ENCODE peak calls at places on chromosomes 16 and 17, in five cellular contexts. P, N, V, Z and B are unnamed samples.

GRCh38 chr16:75648265-75649076 is 898 bp downstream of the TERF2IP start:
- DNase-seq in P (peak; percentile 77), N (no peak), V (peak; percentile 63), Z (peak; percentile 72), B (peak; percentile 92)

GRCh38 chr17:80874866-80875445 is 116.7 kb upstream of the CHMP6 start:
- DNase-seq in P (no peak), N (no peak), V (no peak), Z (no peak), B (no peak)

GRCh38 chr17:14061666-14062560 is 7.4 kb upstream of the COX10 start:
- DNase-seq in P (no peak), N (no peak), V (no peak), Z (no peak), B (no peak)

GRCh38 chr16:5634781-5635180 is 537.2 kb upstream of the EEF2KMT start:
- DNase-seq in P (no peak), N (no peak), V (no peak), Z (peak; percentile 66), B (no peak)

GRCh38 chr17:41010421-41010820 is 1.5 kb upstream of the KRTAP3-1 start:
- DNase-seq in P (no peak), N (no peak), V (no peak), Z (no peak), B (no peak)

GRCh38 chr16:3645504-3646347 is 8.8 kb upstream of the DNASE1 start:
- DNase-seq in P (no peak), N (no peak), V (no peak), Z (peak; percentile 13), B (peak; percentile 70)

GRCh38 chr17:30905742-30906100 is 317 bp downstream of the TEFM start:
- DNase-seq in P (no peak), N (no peak), V (no peak), Z (peak; percentile 50), B (no peak)

GRCh38 chr17:9880582-9880999 is 24.5 kb downstream of the RCVRN start:
- DNase-seq in P (peak; percentile 80), N (peak; percentile 1), V (no peak), Z (no peak), B (no peak)

GRCh38 chr16:62077998-62078397 is 41.8 kb upstream of the CDH8 start:
- DNase-seq in P (peak; percentile 33), N (no peak), V (no peak), Z (no peak), B (peak; percentile 72)

GRCh38 chr17:17161759-17162158 is 44.4 kb downstream of the PLD6 start:
- DNase-seq in P (no peak), N (no peak), V (no peak), Z (no peak), B (no peak)

GRCh38 chr17:17416400-17417360 is 60.1 kb upstream of the MED9 start:
- DNase-seq in P (peak; percentile 81), N (no peak), V (peak; percentile 92), Z (peak; percentile 20), B (no peak)

GRCh38 chr17:62179525-62180161 is 114.6 kb upstream of the MED13 start:
- DNase-seq in P (peak; percentile 92), N (no peak), V (peak; percentile 52), Z (peak; percentile 40), B (no peak)

GRCh38 chr17:27807567-27808470 is 7.5 kb upstream of the NOS2 start:
- DNase-seq in P (no peak), N (peak; percentile 83), V (no peak), Z (no peak), B (no peak)

GRCh38 chr17:79042421-79043190 is 18.6 kb downstream of the C1QTNF1 start:
- DNase-seq in P (peak; percentile 77), N (no peak), V (peak; percentile 49), Z (peak; percentile 68), B (peak; percentile 94)

GRCh38 chr16:81500833-81501521 is 56.4 kb downstream of the CMIP start:
- DNase-seq in P (no peak), N (no peak), V (no peak), Z (no peak), B (no peak)

GRCh38 chr16:10847166-10847565 is 28.6 kb upstream of the TVP23A start:
- DNase-seq in P (no peak), N (no peak), V (no peak), Z (no peak), B (no peak)

GRCh38 chr16:14007460-14007859 is 63.7 kb upstream of the MRTFB start:
- DNase-seq in P (peak; percentile 43), N (peak; percentile 62), V (no peak), Z (no peak), B (no peak)

GRCh38 chr16:75372236-75372856 is 61.0 kb downstream of the CFDP1 start:
- DNase-seq in P (no peak), N (no peak), V (no peak), Z (no peak), B (no peak)

GRCh38 chr17:49944451-49944850 is 24.5 kb upstream of the DLX4 start:
- DNase-seq in P (no peak), N (no peak), V (no peak), Z (no peak), B (no peak)

GRCh38 chr17:1060991-1061390 is 64.1 kb downstream of the TIMM22 start:
- DNase-seq in P (peak; percentile 78), N (no peak), V (no peak), Z (no peak), B (no peak)

GRCh38 chr17:79116575-79117368 is 42.1 kb downstream of the ENGASE start:
- DNase-seq in P (no peak), N (no peak), V (no peak), Z (peak; percentile 37), B (no peak)

GRCh38 chr17:81057079-81057730 is 22.3 kb downstream of the BAIAP2 start:
- DNase-seq in P (peak; percentile 31), N (no peak), V (no peak), Z (peak; percentile 90), B (no peak)

GRCh38 chr17:309361-309888 is 43.2 kb downstream of the RPH3AL start:
- DNase-seq in P (peak; percentile 57), N (no peak), V (peak; percentile 53), Z (peak; percentile 77), B (peak; percentile 82)

GRCh38 chr16:79210629-79211028 is 389.9 kb downstream of the MAF start:
- DNase-seq in P (no peak), N (no peak), V (no peak), Z (no peak), B (no peak)

GRCh38 chr17:2151634-2152033 is 96.7 kb downstream of the HIC1 start:
- DNase-seq in P (no peak), N (no peak), V (no peak), Z (no peak), B (no peak)

GRCh38 chr17:9192010-9192409 is 170.7 kb downstream of the NTN1 start:
- DNase-seq in P (no peak), N (no peak), V (no peak), Z (no peak), B (no peak)

GRCh38 chr16:4505356-4506153 is 29.4 kb downstream of the HMOX2 start:
- DNase-seq in P (no peak), N (peak; percentile 70), V (no peak), Z (no peak), B (no peak)

GRCh38 chr16:2205967-2206313 is 686 bp downstream of the MLST8 start:
- DNase-seq in P (no peak), N (no peak), V (no peak), Z (no peak), B (no peak)

GRCh38 chr16:2206780-2207433 is 1.7 kb downstream of the MLST8 start:
- DNase-seq in P (no peak), N (no peak), V (no peak), Z (no peak), B (no peak)

GRCh38 chr16:2204727-2205103 is 539 bp upstream of the MLST8 start:
- DNase-seq in P (no peak), N (no peak), V (no peak), Z (peak; percentile 43), B (no peak)

GRCh38 chr16:2206420-2206779 is 1.1 kb downstream of the MLST8 start:
- DNase-seq in P (no peak), N (no peak), V (no peak), Z (no peak), B (no peak)

DNA sequence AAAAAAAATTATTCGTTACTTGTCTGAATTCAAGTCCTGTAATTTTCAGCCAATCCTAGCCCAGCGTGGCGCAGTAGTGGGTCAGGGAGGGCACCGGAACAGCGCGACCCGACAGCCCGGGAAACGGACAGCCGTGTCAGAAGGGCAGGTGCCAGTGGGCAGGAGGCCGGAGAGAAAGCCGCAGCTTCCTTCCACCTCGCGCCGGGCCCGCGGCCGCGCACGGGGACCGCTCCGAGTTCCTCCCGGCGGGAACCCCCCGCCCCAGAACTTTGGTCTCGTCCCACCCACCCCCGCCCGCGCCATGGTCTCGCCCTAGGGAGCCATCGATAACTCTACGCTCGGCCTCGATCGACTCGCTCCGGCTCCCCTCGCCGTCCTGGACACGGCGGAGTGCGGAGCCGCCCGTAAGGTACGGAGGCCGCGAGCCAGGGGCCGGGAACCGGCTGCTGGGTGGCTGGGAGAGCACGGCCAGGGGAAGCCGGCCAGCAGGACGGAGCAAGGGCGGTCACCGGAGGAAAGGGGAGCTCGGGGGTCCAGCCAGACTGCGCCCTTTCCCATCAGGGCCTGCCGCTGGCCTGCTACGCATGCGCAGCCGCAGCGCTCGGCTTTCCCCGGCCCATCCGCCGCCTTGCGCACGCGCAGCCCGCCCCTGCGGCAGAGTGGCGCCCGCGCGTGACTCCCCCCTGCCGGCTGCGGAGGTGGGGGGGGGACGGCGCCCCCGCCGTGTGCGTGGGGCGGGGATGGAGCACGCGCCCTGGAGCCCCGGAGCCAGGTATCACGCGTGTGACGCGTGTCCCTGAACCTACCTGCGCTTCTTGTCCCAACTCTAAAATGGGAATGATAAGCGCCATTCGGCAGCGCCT is at the start of gene MLST8:
- DNase-seq in P (peak; percentile 89), N (peak; percentile 45), V (peak; percentile 65), Z (peak; percentile 95), B (peak; percentile 91)
- TF ChIP-seq POLR2A in P (peak; percentile 65), N (peak; percentile 92), V (peak; percentile 80), Z (peak; percentile 93), B (no peak)

GRCh38 chr17:39235555-39236221 is 9.9 kb upstream of the STAC2 start:
- DNase-seq in P (peak; percentile 89), N (peak; percentile 24), V (peak; percentile 60), Z (peak; percentile 83), B (peak; percentile 84)
- TF ChIP-seq KDM1A in P (no peak), N (no peak), V (no peak), Z (no peak), B (no peak)

DNA sequence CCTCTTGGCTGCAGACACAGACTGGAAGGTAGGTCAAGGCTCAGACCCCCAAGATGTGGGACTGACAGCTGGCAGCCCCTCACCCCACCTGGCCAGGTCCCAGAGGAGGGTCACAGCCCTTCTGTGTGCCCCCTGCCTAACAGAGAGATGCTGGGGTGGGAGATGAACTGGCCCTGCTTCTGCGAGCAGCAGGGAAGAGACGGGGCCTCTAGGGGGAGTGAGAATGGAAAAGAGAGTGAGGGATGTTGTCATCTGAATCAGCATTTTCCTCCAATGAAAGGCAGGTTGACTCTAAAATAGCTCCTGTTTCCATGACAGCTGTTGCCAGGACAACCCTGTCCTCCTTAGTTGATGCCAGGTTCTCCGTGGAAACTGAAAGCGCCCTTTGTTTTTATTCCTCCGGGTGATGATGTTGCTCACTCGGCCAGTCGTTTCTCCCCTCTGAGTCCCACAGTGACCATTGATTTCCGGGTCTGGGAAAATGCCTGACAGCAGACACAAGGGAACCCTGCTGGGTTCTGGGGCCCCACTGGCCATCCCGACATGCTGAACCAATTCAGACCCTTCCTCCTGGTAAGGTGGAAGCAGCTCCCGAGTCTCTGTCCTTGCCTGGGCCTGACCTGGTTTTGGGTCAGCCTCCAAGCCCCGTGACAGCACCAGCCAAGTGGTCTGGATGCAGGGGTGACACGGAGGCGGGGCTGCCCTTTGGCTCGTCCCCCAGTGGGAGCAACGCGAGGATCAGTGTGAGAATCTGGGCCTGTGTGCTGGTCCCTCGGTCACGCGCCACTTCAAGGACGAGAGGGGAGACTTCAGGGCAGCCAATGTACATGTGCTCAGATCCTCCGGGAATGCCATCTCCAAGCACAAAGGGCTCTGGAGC is 4.7 kb upstream of the NDRG4 start:
- DNase-seq in P (peak; percentile 92), N (peak; percentile 59), V (peak; percentile 96), Z (peak; percentile 88), B (peak; percentile 79)
- TF ChIP-seq POLR2A in P (no peak), N (no peak), V (no peak), Z (no peak), B (no peak)

GRCh38 chr17:44797809-44798208 is 32.3 kb downstream of the GJC1 start:
- DNase-seq in P (no peak), N (no peak), V (no peak), Z (no peak), B (no peak)
- TF ChIP-seq KDM1A in P (no peak), N (no peak), V (no peak), Z (no peak), B (no peak)